ENCODE peak calls at places on chromosomes 3 and 15, in ten cellular contexts. R is HuH-7.5; Y is HCT116; E is NCI-H1105 treated with DMSO at 0.1 percent for 48 hours; U is Calu3; A is fibroblast of the aortic adventitia; T is stimulated activated CD4-positive, alpha-beta T cell treated with anti-CD3 and anti-CD28 coated beads, Interleukin-1b, Interleukin-23, amount 100 ng/mL, for 48 hours; S is GM20000; L is COR-L47; D is NCI-H69. X is an unnamed sample.

GRCh38 chr3:71728632-71729342 is 3.6 kb upstream of the EIF4E3 start:
- DNase-seq in L (peak; percentile 67), U (no peak), A (no peak), R (no peak), Y (no peak), D (peak; percentile 79), S (no peak), T (no peak), E (peak; percentile 82), X (peak; percentile 4)

GRCh38 chr3:196517919-196518318 is 2.8 kb upstream of the SMCO1 start:
- DNase-seq in A (peak; percentile 22), D (peak; percentile 94), Y (no peak), R (no peak), S (no peak), L (peak; percentile 99), T (no peak), E (peak; percentile 98), U (peak; percentile 36), X (peak; percentile 50)

GRCh38 chr3:195162033-195162669 is 108.8 kb downstream of the XXYLT1 start:
- DNase-seq in S (peak; percentile 66), E (no peak), D (no peak), L (no peak), R (no peak), T (no peak), Y (no peak), U (no peak), A (no peak), X (peak; percentile 63)

GRCh38 chr3:17761563-17761962 is 19.1 kb upstream of the TBC1D5 start:
- DNase-seq in D (no peak), E (no peak), U (no peak), L (no peak), Y (no peak), T (no peak), R (no peak), A (no peak), S (no peak), X (no peak)

GRCh38 chr15:95799286-95800187 is 531.0 kb upstream of the NR2F2 start:
- DNase-seq in L (no peak), E (no peak), Y (no peak), D (no peak), A (peak; percentile 76), S (no peak), R (peak; percentile 4), U (no peak), T (no peak), X (no peak)

GRCh38 chr15:92638709-92639365 is 16.7 kb downstream of the FAM174B start:
- DNase-seq in L (no peak), U (no peak), R (no peak), Y (no peak), D (no peak), T (no peak), E (peak; percentile 48), S (no peak), A (no peak), X (no peak)

GRCh38 chr3:81782585-81782984 is 21.1 kb upstream of the GBE1 start:
- DNase-seq in S (no peak), E (no peak), U (no peak), T (no peak), Y (no peak), R (no peak), L (no peak), A (no peak), D (no peak), X (no peak)

GRCh38 chr15:80489030-80489594 is 84.9 kb downstream of the ARNT2 start:
- DNase-seq in L (no peak), S (no peak), R (no peak), Y (no peak), U (no peak), E (no peak), D (no peak), T (no peak), A (peak; percentile 87), X (no peak)

GRCh38 chr3:64686446-64686908 is 1.3 kb downstream of the ADAMTS9 start:
- DNase-seq in D (no peak), E (no peak), R (peak; percentile 56), U (peak; percentile 53), Y (no peak), T (no peak), S (no peak), A (no peak), L (no peak), X (peak; percentile 33)

GRCh38 chr3:187955076-187955952 is 198.6 kb upstream of the LPP start:
- DNase-seq in E (no peak), R (no peak), L (no peak), A (peak; percentile 88), S (no peak), D (no peak), U (no peak), Y (no peak), T (no peak), X (no peak)

GRCh38 chr15:40069178-40070165 is 30.5 kb upstream of the SRP14 start:
- DNase-seq in Y (peak; percentile 73), E (peak; percentile 92), U (peak; percentile 96), L (peak; percentile 99), T (no peak), S (peak; percentile 81), A (peak; percentile 83), R (no peak), D (peak; percentile 100), X (no peak)

GRCh38 chr3:33030802-33031201 is 66.1 kb downstream of the GLB1 start:
- DNase-seq in L (no peak), E (no peak), S (no peak), A (no peak), U (no peak), R (peak; percentile 39), D (peak; percentile 9), T (peak; percentile 60), Y (no peak), X (peak; percentile 8)

GRCh38 chr3:34683851-34684250 is 885.4 kb downstream of the PDCD6IP start:
- DNase-seq in L (peak; percentile 25), A (peak; percentile 63), T (peak; percentile 27), R (no peak), D (peak; percentile 72), U (peak; percentile 66), Y (no peak), S (peak; percentile 4), E (no peak), X (peak; percentile 58)

GRCh38 chr15:96887730-96888129 is 557.2 kb downstream of the NR2F2 start:
- DNase-seq in A (no peak), T (no peak), U (no peak), Y (no peak), D (no peak), R (no peak), E (no peak), S (no peak), L (no peak), X (no peak)

GRCh38 chr3:116256843-116257485 is 188.3 kb downstream of the LSAMP start:
- DNase-seq in T (no peak), D (peak; percentile 29), Y (no peak), U (no peak), S (no peak), E (no peak), R (no peak), L (no peak), A (peak; percentile 60), X (no peak)

GRCh38 chr3:12471228-12471627 is 13.1 kb upstream of the TSEN2 start:
- DNase-seq in E (no peak), U (peak; percentile 75), S (no peak), A (no peak), R (no peak), T (peak; percentile 81), L (no peak), Y (peak; percentile 92), D (peak; percentile 68), X (no peak)

GRCh38 chr3:172938788-172939187 is 188.3 kb downstream of the ECT2 start:
- DNase-seq in S (no peak), R (no peak), E (no peak), U (no peak), A (peak; percentile 15), Y (no peak), D (no peak), T (no peak), L (no peak), X (no peak)

GRCh38 chr15:42385206-42385979 is 26.1 kb downstream of the CAPN3 start:
- DNase-seq in R (peak; percentile 51), T (peak; percentile 21), Y (peak; percentile 35), S (peak; percentile 52), D (peak; percentile 46), U (peak; percentile 45), L (no peak), A (peak; percentile 60), E (no peak), X (peak; percentile 50)

GRCh38 chr15:71471347-71471746 is 339.0 kb upstream of the NR2E3 start:
- DNase-seq in T (peak; percentile 7), E (no peak), U (peak; percentile 8), Y (no peak), A (no peak), R (no peak), D (no peak), S (peak; percentile 9), L (no peak), X (no peak)

GRCh38 chr3:191020730-191021405 is 158.4 kb upstream of the GMNC start:
- DNase-seq in E (no peak), A (peak; percentile 30), R (no peak), Y (no peak), S (no peak), U (no peak), D (no peak), L (no peak), T (no peak), X (no peak)

GRCh38 chr15:92681141-92681622 is 25.6 kb upstream of the FAM174B start:
- DNase-seq in D (no peak), E (no peak), L (no peak), A (peak; percentile 74), T (no peak), R (no peak), S (no peak), Y (no peak), U (no peak), X (no peak)

GRCh38 chr15:43748376-43748775 is 2.1 kb downstream of the PDIA3 start:
- DNase-seq in S (no peak), D (no peak), E (no peak), T (peak; percentile 8), R (no peak), Y (no peak), A (peak; percentile 48), U (no peak), L (no peak), X (peak; percentile 38)

GRCh38 chr3:50297384-50297775 is 1.8 kb downstream of the HYAL3 start:
- DNase-seq in A (no peak), T (no peak), S (no peak), D (no peak), L (no peak), Y (no peak), R (no peak), U (no peak), E (no peak), X (peak; percentile 75)

GRCh38 chr3:18393906-18394305 is 31.2 kb downstream of the SATB1 start:
- DNase-seq in L (no peak), S (no peak), U (no peak), Y (no peak), A (peak; percentile 41), D (no peak), T (no peak), E (no peak), R (no peak), X (no peak)

GRCh38 chr15:88621789-88622604 is 857 bp downstream of the AEN start:
- DNase-seq in Y (no peak), E (no peak), S (peak; percentile 66), D (peak; percentile 14), L (no peak), A (peak; percentile 66), R (peak; percentile 52), T (peak; percentile 66), U (no peak), X (peak; percentile 88)

GRCh38 chr15:80971143-80971542 is 18.5 kb downstream of the MESD start:
- DNase-seq in T (no peak), E (no peak), A (no peak), U (no peak), L (no peak), D (no peak), S (no peak), Y (no peak), R (no peak), X (no peak)

GRCh38 chr15:19987389-19988048 is 554.1 kb downstream of the GOLGA6L6 start:
- DNase-seq in E (peak; percentile 0), U (no peak), Y (no peak), T (peak; percentile 5), L (peak; percentile 7), A (no peak), D (no peak), R (no peak), S (no peak), X (no peak)

GRCh38 chr3:187211532-187212274 is 14.4 kb downstream of the RTP1 start:
- DNase-seq in R (no peak), S (no peak), T (no peak), A (peak; percentile 86), U (no peak), D (no peak), L (no peak), Y (no peak), E (no peak), X (no peak)

X was measured in erythroblast.